ENCODE peak calls at places on chromosomes 1 and 21, in ten cellular contexts. E is T-helper 1 cell; R is activated CD8-positive, alpha-beta memory T cell treated with anti-CD3 and anti-CD28 coated beads, Interleukin-2, amount 50 U/mL, for 4 hours; M is kidney glomerular epithelial cell; I is HCT116; S is body of pancreas; L is upper lobe of right lung; F is NCI-H2081; B is EL; X is endothelial cell. Z is an unnamed sample.

GRCh38 chr1:151945725-151946365 is 36.5 kb upstream of the THEM4 start:
- DNase-seq in E (peak; percentile 84), R (peak; percentile 67), M (peak; percentile 75), I (peak; percentile 93), S (peak; percentile 86), L (peak; percentile 86), F (peak; percentile 72), B (peak; percentile 96), X (peak; percentile 28), Z (peak; percentile 90)

GRCh38 chr1:195981448-195982139 is 626.6 kb downstream of the KCNT2 start:
- DNase-seq in E (no peak), R (no peak), M (no peak), I (no peak), S (no peak), L (no peak), F (no peak), B (peak; percentile 9), X (no peak), Z (no peak)

GRCh38 chr1:175071544-175071943 is 3.9 kb downstream of the TNN start:
- DNase-seq in E (no peak), R (no peak), M (no peak), I (no peak), S (no peak), L (no peak), F (no peak), B (no peak), X (no peak), Z (no peak)

GRCh38 chr1:204128964-204129896 is 22.6 kb downstream of the ETNK2 start:
- DNase-seq in E (peak; percentile 42), R (peak; percentile 55), M (peak; percentile 28), I (no peak), S (peak; percentile 75), L (peak; percentile 90), F (peak; percentile 75), B (peak; percentile 69), X (peak; percentile 75), Z (peak; percentile 66)

GRCh38 chr1:188355847-188356246 is 1527.1 kb downstream of the PLA2G4A start:
- DNase-seq in E (no peak), R (no peak), M (no peak), I (no peak), S (no peak), L (no peak), F (no peak), B (no peak), X (no peak), Z (no peak)

GRCh38 chr1:170707959-170708666 is 44.2 kb downstream of the PRRX1 start:
- DNase-seq in E (no peak), R (no peak), M (peak; percentile 68), I (peak; percentile 98), S (no peak), L (no peak), F (no peak), B (peak; percentile 96), X (no peak), Z (no peak)

GRCh38 chr21:42539931-42540343 is 26.3 kb downstream of the SLC37A1 start:
- DNase-seq in E (no peak), R (no peak), M (no peak), I (no peak), S (no peak), L (peak; percentile 67), F (no peak), B (peak; percentile 12), X (no peak), Z (no peak)

GRCh38 chr1:202234331-202235002 is 40.9 kb downstream of the LGR6 start:
- DNase-seq in E (no peak), R (no peak), M (no peak), I (no peak), S (no peak), L (no peak), F (no peak), B (peak; percentile 28), X (no peak), Z (no peak)

GRCh38 chr1:175193339-175193950 is 869 bp upstream of the KIAA0040 start:
- DNase-seq in E (no peak), R (no peak), M (no peak), I (no peak), S (no peak), L (no peak), F (no peak), B (peak; percentile 28), X (no peak), Z (no peak)

GRCh38 chr1:26724938-26725337 is 29.1 kb downstream of the ARID1A start:
- DNase-seq in E (no peak), R (no peak), M (no peak), I (no peak), S (no peak), L (no peak), F (no peak), B (no peak), X (no peak), Z (no peak)

GRCh38 chr21:46080171-46081021 is 17.5 kb upstream of the COL6A2 start:
- DNase-seq in E (no peak), R (no peak), M (no peak), I (no peak), S (no peak), L (peak; percentile 60), F (no peak), B (no peak), X (no peak), Z (peak; percentile 11)

GRCh38 chr1:62012821-62013220 is 181.8 kb upstream of the L1TD1 start:
- DNase-seq in E (no peak), R (no peak), M (no peak), I (no peak), S (peak; percentile 4), L (no peak), F (no peak), B (no peak), X (no peak), Z (no peak)

GRCh38 chr1:24384251-24385090 is 29.1 kb downstream of the STPG1 start:
- DNase-seq in E (no peak), R (peak; percentile 45), M (peak; percentile 52), I (no peak), S (no peak), L (no peak), F (no peak), B (peak; percentile 57), X (no peak), Z (peak; percentile 73)

GRCh38 chr1:167428418-167428817 is 89.9 kb downstream of the CD247 start:
- DNase-seq in E (no peak), R (no peak), M (no peak), I (no peak), S (no peak), L (no peak), F (no peak), B (no peak), X (no peak), Z (no peak)

GRCh38 chr1:9840176-9840575 is 16.4 kb upstream of the CLSTN1 start:
- DNase-seq in E (no peak), R (no peak), M (no peak), I (no peak), S (no peak), L (peak; percentile 29), F (no peak), B (no peak), X (no peak), Z (no peak)

GRCh38 chr1:33710989-33711388 is 152.9 kb upstream of the HMGB4 start:
- DNase-seq in E (no peak), R (no peak), M (no peak), I (no peak), S (no peak), L (no peak), F (no peak), B (no peak), X (no peak), Z (no peak)

GRCh38 chr1:91529856-91530255 is 29.2 kb downstream of the CDC7 start:
- DNase-seq in E (no peak), R (no peak), M (no peak), I (peak; percentile 12), S (no peak), L (no peak), F (no peak), B (peak; percentile 38), X (no peak), Z (no peak)

GRCh38 chr1:160083968-160084770 is 2.8 kb downstream of the KCNJ9 start:
- DNase-seq in E (peak; percentile 68), R (peak; percentile 79), M (peak; percentile 42), I (peak; percentile 48), S (peak; percentile 90), L (peak; percentile 90), F (peak; percentile 88), B (no peak), X (peak; percentile 58), Z (peak; percentile 74)

GRCh38 chr21:44966135-44967081 is 26.6 kb downstream of the SLX9 start:
- DNase-seq in E (no peak), R (no peak), M (no peak), I (no peak), S (peak; percentile 19), L (no peak), F (peak; percentile 18), B (no peak), X (no peak), Z (no peak)

GRCh38 chr1:178364782-178365181 is 132.0 kb downstream of the CLEC20A start:
- DNase-seq in E (no peak), R (no peak), M (peak; percentile 31), I (no peak), S (no peak), L (no peak), F (no peak), B (no peak), X (no peak), Z (no peak)

GRCh38 chr1:155938220-155938627 is 3.2 kb upstream of the RXFP4 start:
- DNase-seq in E (no peak), R (no peak), M (peak; percentile 72), I (peak; percentile 71), S (peak; percentile 62), L (no peak), F (peak; percentile 72), B (peak; percentile 72), X (peak; percentile 50), Z (peak; percentile 46)

Z was measured in activated CD4-positive, alpha-beta memory T cell treated with anti-CD3 and anti-CD28 coated beads, Interleukin-2, amount 10 ng/mL, durations not matched to agents 7 days and 5 days.